ENCODE peak calls at places on chromosome 17, in six cellular contexts. V is fibroblast of lung, C is mammary epithelial cell, S is neural progenitor cell, D is PC-3, X is K562. Z is an unnamed sample.
A peak's percentile ranks its signal among the peaks of the same experiment; 100 is the strongest.

GRCh38 chr17:32482568-32483320 is 4.0 kb upstream of the CDK5R1 start:
- DNase-seq in V (no peak), C (no peak), S (no peak), D (no peak), X (no peak), Z (no peak)

GRCh38 chr17:68437979-68438877 is 19.1 kb downstream of the WIPI1 start:
- DNase-seq in V (peak; percentile 5), C (no peak), S (no peak), D (no peak), X (peak; percentile 31), Z (no peak)

GRCh38 chr17:47315451-47316266 is 8.1 kb upstream of the EFCAB13 start:
- DNase-seq in V (peak; percentile 86), C (peak; percentile 81), S (peak; percentile 71), D (peak; percentile 97), X (peak; percentile 61), Z (peak; percentile 67)

GRCh38 chr17:34579017-34579946 is at the start of gene TMEM132E:
- DNase-seq in V (peak; percentile 34), C (peak; percentile 4), S (peak; percentile 91), D (no peak), X (no peak), Z (no peak)

GRCh38 chr17:47872019-47872650 is 21.2 kb upstream of the SP6 start:
- DNase-seq in V (peak; percentile 22), C (peak; percentile 42), S (peak; percentile 72), D (no peak), X (no peak), Z (no peak)

GRCh38 chr17:50049636-50050035 is 6.3 kb upstream of the ITGA3 start:
- DNase-seq in V (no peak), C (no peak), S (no peak), D (no peak), X (no peak), Z (peak; percentile 60)

GRCh38 chr17:59423137-59423703 is 91.8 kb downstream of the YPEL2 start:
- DNase-seq in V (peak; percentile 69), C (no peak), S (no peak), D (peak; percentile 68), X (peak; percentile 79), Z (peak; percentile 39)

GRCh38 chr17:50499270-50499669 is 9.0 kb upstream of the MYCBPAP start:
- DNase-seq in V (no peak), C (no peak), S (no peak), D (no peak), X (no peak), Z (no peak)

GRCh38 chr17:61997649-61998048 is 67.4 kb downstream of the MED13 start:
- DNase-seq in V (peak; percentile 73), C (peak; percentile 55), S (no peak), D (peak; percentile 83), X (no peak), Z (no peak)

GRCh38 chr17:73189417-73190099 is 3.3 kb upstream of the COG1 start:
- DNase-seq in V (peak; percentile 46), C (peak; percentile 50), S (peak; percentile 67), D (peak; percentile 78), X (no peak), Z (peak; percentile 30)

GRCh38 chr17:58242171-58242784 is 3.9 kb downstream of the LPO start:
- DNase-seq in V (no peak), C (no peak), S (no peak), D (peak; percentile 54), X (no peak), Z (peak; percentile 44)
- TF ChIP-seq EZH2 in V (no peak), C (no peak), S (no peak), D (no peak), X (no peak), Z (no peak)

GRCh38 chr17:38466346-38467315 is 38.4 kb downstream of the ARHGAP23 start:
- DNase-seq in V (no peak), C (no peak), S (no peak), D (no peak), X (no peak), Z (no peak)
- H3K4me3 ChIP-seq in V (no peak overlapping the region), C (peak overlapping the region; percentile 52), S (no peak overlapping the region), D (no peak overlapping the region), X (no peak overlapping the region), Z (no peak overlapping the region)

DNA sequence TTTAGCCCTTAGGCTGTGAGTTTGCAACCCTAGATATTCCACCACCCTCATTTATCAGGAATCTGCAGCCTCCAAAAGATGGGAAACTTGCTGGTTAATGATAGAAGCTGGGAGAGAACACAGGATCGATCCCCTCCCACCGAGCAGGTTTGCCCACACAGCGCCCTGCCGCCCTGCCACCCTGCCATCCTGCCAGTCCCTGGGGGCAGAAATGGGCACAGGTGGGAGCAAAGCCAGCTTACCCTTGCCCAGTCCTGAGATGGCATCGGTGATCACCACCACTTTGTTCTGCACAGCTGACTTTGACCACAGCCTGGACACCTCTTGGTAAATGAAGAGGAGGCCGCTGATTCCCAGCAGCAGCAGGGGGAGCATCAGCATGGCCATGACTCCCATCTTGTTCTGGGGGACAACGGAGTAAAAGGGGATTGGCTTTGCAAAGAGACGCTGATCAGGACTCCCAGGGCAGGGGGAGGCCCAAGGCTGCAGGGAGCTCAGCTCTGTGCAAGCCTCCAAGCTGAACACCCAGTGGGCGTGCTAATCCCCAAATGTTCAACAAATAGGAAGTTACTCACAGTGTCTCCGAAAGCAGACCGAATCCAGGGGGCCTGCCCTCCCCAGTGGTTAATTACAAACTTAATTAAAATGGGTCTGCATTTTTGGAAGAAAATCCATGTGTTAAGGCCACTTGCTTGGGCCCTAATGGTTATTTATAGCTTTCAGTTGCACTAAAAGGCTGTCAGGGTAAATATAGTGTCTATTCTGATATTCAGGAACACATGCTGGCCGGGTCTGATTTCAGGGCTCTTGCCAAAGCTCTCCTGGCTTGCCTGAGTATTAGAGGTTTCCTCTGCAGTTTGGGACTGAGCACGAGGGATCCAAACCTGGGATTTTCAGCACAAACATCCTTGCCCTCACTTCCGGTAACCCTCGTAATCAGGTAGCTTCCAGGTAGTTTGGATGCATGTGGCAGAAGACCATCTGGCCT is at the start of gene DHRS7C:
- DNase-seq in V (no peak), C (no peak), S (peak; percentile 26), D (no peak), X (no peak), Z (no peak)
- H3K9me3 ChIP-seq in V (no peaks in the 10 kb centered on the region), C (peaks cover 2% of the 10 kb centered on the region), S (no peaks in the 10 kb centered on the region), D (no peaks in the 10 kb centered on the region), X (no peaks in the 10 kb centered on the region), Z (no peaks in the 10 kb centered on the region)

GRCh38 chr17:43641416-43641815 is 20.3 kb downstream of the MEOX1 start:
- DNase-seq in V (no peak), C (no peak), S (no peak), D (no peak), X (no peak), Z (no peak)

GRCh38 chr17:43644081-43644480 is 17.6 kb downstream of the MEOX1 start:
- DNase-seq in V (no peak), C (peak; percentile 10), S (no peak), D (no peak), X (no peak), Z (no peak)

GRCh38 chr17:43645765-43646481 is 15.8 kb downstream of the MEOX1 start:
- DNase-seq in V (peak; percentile 38), C (no peak), S (peak; percentile 49), D (peak; percentile 26), X (no peak), Z (no peak)

GRCh38 chr17:43648916-43649315 is 12.8 kb downstream of the MEOX1 start:
- DNase-seq in V (no peak), C (no peak), S (no peak), D (no peak), X (no peak), Z (no peak)

DNA sequence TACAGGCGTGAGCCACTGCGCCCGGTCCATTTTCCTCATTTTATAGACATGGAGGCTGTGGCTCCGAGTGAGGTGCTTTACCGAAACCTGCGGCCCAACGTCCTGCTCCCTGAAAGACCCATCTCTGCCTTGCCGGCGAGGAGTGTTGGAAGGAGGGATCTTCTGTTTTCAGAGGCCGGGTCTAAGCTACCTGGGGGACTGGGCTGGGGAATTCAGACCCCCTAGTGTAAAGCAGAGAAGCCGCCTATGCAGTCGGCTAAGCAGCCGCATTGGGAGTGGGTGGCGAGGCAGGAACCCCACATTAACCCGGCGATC is 16.3 kb downstream of the MEOX1 start:
- DNase-seq in V (no peak), C (no peak), S (no peak), D (no peak), X (no peak), Z (no peak)
- TF ChIP-seq EZH2 in V (no peak), C (no peak), S (no peak), D (no peak), X (no peak), Z (no peak)

GRCh38 chr17:79843917-79844815 is 4.9 kb upstream of the CBX4 start:
- DNase-seq in V (peak; percentile 72), C (peak; percentile 16), S (peak; percentile 88), D (peak; percentile 68), X (no peak), Z (no peak)
- H3K4me3 ChIP-seq in V (peak overlapping the region; percentile 41), C (peak overlapping the region; percentile 28), S (peak overlapping the region; percentile 56), D (peak overlapping the region; percentile 82), X (no peak overlapping the region), Z (peak overlapping the region; percentile 55)

GRCh38 chr17:21149626-21150025 is 22.9 kb downstream of the DHRS7B start:
- DNase-seq in V (no peak), C (no peak), S (no peak), D (no peak), X (no peak), Z (no peak)

GRCh38 chr17:21146362-21147021 is 19.7 kb downstream of the DHRS7B start:
- DNase-seq in V (no peak), C (no peak), S (no peak), D (no peak), X (no peak), Z (no peak)

GRCh38 chr17:21140911-21141310 is 14.1 kb downstream of the DHRS7B start:
- DNase-seq in V (no peak), C (no peak), S (no peak), D (no peak), X (no peak), Z (no peak)

DNA sequence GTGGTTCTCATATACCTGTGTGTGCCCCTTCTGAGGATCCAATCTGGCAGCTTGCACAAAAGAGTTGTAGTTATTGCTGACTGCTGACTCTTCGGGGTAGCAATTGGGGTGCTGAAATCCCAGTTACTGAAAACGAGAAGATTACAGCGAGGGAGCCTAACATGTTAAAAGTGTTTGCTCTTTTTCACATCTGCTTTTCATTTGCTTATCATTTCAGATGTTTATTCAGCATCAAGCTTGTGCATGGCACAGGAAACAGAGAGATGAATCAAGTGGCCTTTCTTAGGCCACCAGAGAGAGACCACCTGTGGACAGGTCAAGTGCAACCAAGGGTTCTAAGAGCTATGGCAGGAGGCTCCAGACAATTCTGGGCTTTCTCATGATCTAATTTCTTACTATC is 16.9 kb downstream of the DHRS7B start:
- DNase-seq in V (no peak), C (no peak), S (no peak), D (no peak), X (no peak), Z (no peak)
- H3K9me3 ChIP-seq in V (no peaks in the 10 kb centered on the region), C (no peaks in the 10 kb centered on the region), S (peaks cover 7% of the 10 kb centered on the region), D (no peaks in the 10 kb centered on the region), X (peaks cover 2% of the 10 kb centered on the region), Z (peaks cover 5% of the 10 kb centered on the region)

DNA sequence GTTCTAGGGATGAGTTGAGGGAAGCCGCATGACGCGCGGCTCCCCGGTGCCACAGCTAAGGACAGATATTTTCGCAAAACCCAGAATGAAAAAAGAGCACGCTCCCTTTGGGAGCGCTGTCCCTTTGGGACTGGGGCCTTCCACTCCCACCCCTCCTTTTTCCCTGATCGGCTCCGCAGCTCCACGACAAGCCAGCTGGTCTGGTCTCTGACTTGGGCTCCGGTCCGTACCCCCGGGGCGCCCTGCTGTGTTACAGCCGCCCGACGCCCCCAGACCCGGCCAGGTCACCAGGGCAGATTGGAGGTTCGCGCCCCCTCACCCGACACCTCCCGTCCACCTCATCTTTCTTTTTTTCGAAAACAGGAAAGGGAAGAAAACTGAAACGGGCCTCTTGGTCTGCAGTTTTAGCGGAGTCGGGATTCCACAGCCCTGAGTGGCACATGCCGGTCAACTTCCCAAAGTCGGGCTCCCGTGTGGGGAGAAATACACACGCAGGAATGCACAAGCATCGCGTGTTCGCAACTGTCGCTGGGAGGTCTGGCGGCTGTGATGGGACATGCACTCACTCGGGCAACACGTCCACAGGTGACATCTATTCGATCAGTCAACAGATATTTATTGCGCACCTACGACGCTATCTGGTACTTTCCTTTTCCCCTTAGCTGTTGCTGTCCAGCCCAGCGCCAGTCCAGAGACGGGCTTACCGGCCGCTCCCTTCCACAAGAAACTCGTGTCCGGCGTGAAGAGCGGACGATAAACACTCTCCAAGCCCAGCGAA is 3.9 kb upstream of the SOX9 start:
- DNase-seq in V (peak; percentile 64), C (peak; percentile 68), S (peak; percentile 48), D (no peak), X (no peak), Z (no peak)
- TF ChIP-seq EZH2 in V (peak; percentile 77), C (no peak), S (peak; percentile 96), D (no peak), X (no peak), Z (no peak)